ENCODE peak calls at places on chromosomes 16 and 17, in four cellular contexts. One of them, this sample, is unnamed. For H3K4me1, the result is how much of the 10 kb centered on the place peaks cover.

GRCh38 chr17:19004601-19005441 is at the start of gene FAM83G:
- DNase-seq in fibroblast of lung: peak
- DNase-seq in adrenal gland: peak
- DNase-seq in CD8-positive, alpha-beta T cell: peak
- DNase-seq in this sample: peak

GRCh38 chr17:47066095-47066494 is 87.0 kb upstream of the RPRML start:
- DNase-seq in CD8-positive, alpha-beta T cell: no peak
- DNase-seq in adrenal gland: no peak
- DNase-seq in fibroblast of lung: no peak
- DNase-seq in this sample: no peak

GRCh38 chr17:74430706-74431567 is 951 bp upstream of the GPRC5C start:
- DNase-seq in adrenal gland: peak
- DNase-seq in CD8-positive, alpha-beta T cell: no peak
- DNase-seq in fibroblast of lung: peak
- DNase-seq in this sample: no peak

GRCh38 chr17:37465058-37465616 is 24.6 kb upstream of the DUSP14 start:
- DNase-seq in fibroblast of lung: peak
- DNase-seq in adrenal gland: no peak
- DNase-seq in CD8-positive, alpha-beta T cell: no peak
- DNase-seq in this sample: no peak

GRCh38 chr17:17919169-17920107 is 52.8 kb downstream of the TOM1L2 start:
- DNase-seq in adrenal gland: peak
- DNase-seq in CD8-positive, alpha-beta T cell: peak
- DNase-seq in fibroblast of lung: peak
- DNase-seq in this sample: peak

GRCh38 chr17:82241926-82242697 is 13.3 kb downstream of the SLC16A3 start:
- DNase-seq in CD8-positive, alpha-beta T cell: no peak
- DNase-seq in fibroblast of lung: peak
- DNase-seq in adrenal gland: peak
- DNase-seq in this sample: no peak

GRCh38 chr17:76076100-76076764 is 1.7 kb downstream of the GALR2 start:
- DNase-seq in fibroblast of lung: no peak
- DNase-seq in adrenal gland: no peak
- DNase-seq in CD8-positive, alpha-beta T cell: no peak
- DNase-seq in this sample: no peak

GRCh38 chr16:11395008-11395948 is 50.0 kb downstream of the RMI2 start:
- DNase-seq in adrenal gland: no peak
- DNase-seq in fibroblast of lung: no peak
- DNase-seq in CD8-positive, alpha-beta T cell: no peak
- DNase-seq in this sample: no peak

GRCh38 chr16:66520406-66521194 is 29.3 kb downstream of the TK2 start:
- DNase-seq in CD8-positive, alpha-beta T cell: no peak
- DNase-seq in adrenal gland: peak
- DNase-seq in fibroblast of lung: no peak
- DNase-seq in this sample: no peak

GRCh38 chr16:85670840-85671239 is 17.9 kb downstream of the GINS2 start:
- DNase-seq in fibroblast of lung: no peak
- DNase-seq in adrenal gland: peak
- DNase-seq in CD8-positive, alpha-beta T cell: no peak
- DNase-seq in this sample: no peak

GRCh38 chr17:57006040-57006439 is 28.1 kb downstream of the SCPEP1 start:
- DNase-seq in CD8-positive, alpha-beta T cell: no peak
- DNase-seq in adrenal gland: peak
- DNase-seq in fibroblast of lung: no peak
- DNase-seq in this sample: no peak

GRCh38 chr17:27741361-27741861 is 58.9 kb downstream of the NOS2 start:
- DNase-seq in fibroblast of lung: peak
- DNase-seq in adrenal gland: peak
- DNase-seq in CD8-positive, alpha-beta T cell: no peak
- DNase-seq in this sample: no peak

GRCh38 chr16:11565665-11566064 is 21.1 kb downstream of the LITAF start:
- DNase-seq in CD8-positive, alpha-beta T cell: no peak
- DNase-seq in fibroblast of lung: no peak
- DNase-seq in adrenal gland: no peak
- DNase-seq in this sample: no peak

GRCh38 chr16:11039726-11040125 is 95.4 kb downstream of the CLEC16A start:
- DNase-seq in adrenal gland: no peak
- DNase-seq in fibroblast of lung: no peak
- DNase-seq in CD8-positive, alpha-beta T cell: no peak
- DNase-seq in this sample: no peak

GRCh38 chr17:81378941-81379511 is 16.2 kb upstream of the BAHCC1 start:
- DNase-seq in adrenal gland: no peak
- DNase-seq in CD8-positive, alpha-beta T cell: no peak
- DNase-seq in fibroblast of lung: no peak
- DNase-seq in this sample: no peak

GRCh38 chr16:86783626-86784266 is 205.4 kb downstream of the FOXL1 start:
- DNase-seq in adrenal gland: no peak
- DNase-seq in fibroblast of lung: peak
- DNase-seq in CD8-positive, alpha-beta T cell: no peak
- DNase-seq in this sample: no peak

GRCh38 chr17:1931759-1932579 is 93.2 kb downstream of the RTN4RL1 start:
- DNase-seq in adrenal gland: no peak
- DNase-seq in CD8-positive, alpha-beta T cell: no peak
- DNase-seq in fibroblast of lung: peak
- DNase-seq in this sample: peak

GRCh38 chr16:67661101-67661661 is 421 bp downstream of the PARD6A start:
- DNase-seq in adrenal gland: no peak
- DNase-seq in fibroblast of lung: peak
- DNase-seq in CD8-positive, alpha-beta T cell: no peak
- DNase-seq in this sample: no peak

GRCh38 chr17:55825213-55825612 is 74.4 kb downstream of the PCTP start:
- DNase-seq in fibroblast of lung: no peak
- DNase-seq in adrenal gland: no peak
- DNase-seq in CD8-positive, alpha-beta T cell: no peak
- DNase-seq in this sample: no peak

GRCh38 chr17:12554251-12554650 is 111.4 kb upstream of the MYOCD start:
- DNase-seq in adrenal gland: no peak
- DNase-seq in fibroblast of lung: no peak
- DNase-seq in CD8-positive, alpha-beta T cell: no peak
- DNase-seq in this sample: no peak

GRCh38 chr17:78924481-78925151 is 571 bp downstream of the TIMP2 start:
- DNase-seq in fibroblast of lung: peak
- DNase-seq in adrenal gland: no peak
- DNase-seq in CD8-positive, alpha-beta T cell: no peak
- DNase-seq in this sample: peak
- H3K4me1 ChIP-seq in fibroblast of lung: under half
- H3K4me1 ChIP-seq in adrenal gland: under half
- H3K4me1 ChIP-seq in CD8-positive, alpha-beta T cell: under half
- H3K4me1 ChIP-seq in this sample: under half

GRCh38 chr17:40309031-40309937 is at the start of gene RARA:
- DNase-seq in fibroblast of lung: peak
- DNase-seq in CD8-positive, alpha-beta T cell: peak
- DNase-seq in adrenal gland: peak
- DNase-seq in this sample: peak

GRCh38 chr17:40309938-40310510 is 1.0 kb downstream of the RARA start:
- DNase-seq in CD8-positive, alpha-beta T cell: no peak
- DNase-seq in fibroblast of lung: no peak
- DNase-seq in adrenal gland: no peak
- DNase-seq in this sample: no peak

GRCh38 chr17:40312131-40312731 is 3.3 kb downstream of the RARA start:
- DNase-seq in fibroblast of lung: no peak
- DNase-seq in adrenal gland: no peak
- DNase-seq in CD8-positive, alpha-beta T cell: no peak
- DNase-seq in this sample: no peak

GRCh38 chr17:40311575-40311974 is 2.6 kb downstream of the RARA start:
- DNase-seq in fibroblast of lung: no peak
- DNase-seq in adrenal gland: peak
- DNase-seq in CD8-positive, alpha-beta T cell: no peak
- DNase-seq in this sample: no peak

DNA sequence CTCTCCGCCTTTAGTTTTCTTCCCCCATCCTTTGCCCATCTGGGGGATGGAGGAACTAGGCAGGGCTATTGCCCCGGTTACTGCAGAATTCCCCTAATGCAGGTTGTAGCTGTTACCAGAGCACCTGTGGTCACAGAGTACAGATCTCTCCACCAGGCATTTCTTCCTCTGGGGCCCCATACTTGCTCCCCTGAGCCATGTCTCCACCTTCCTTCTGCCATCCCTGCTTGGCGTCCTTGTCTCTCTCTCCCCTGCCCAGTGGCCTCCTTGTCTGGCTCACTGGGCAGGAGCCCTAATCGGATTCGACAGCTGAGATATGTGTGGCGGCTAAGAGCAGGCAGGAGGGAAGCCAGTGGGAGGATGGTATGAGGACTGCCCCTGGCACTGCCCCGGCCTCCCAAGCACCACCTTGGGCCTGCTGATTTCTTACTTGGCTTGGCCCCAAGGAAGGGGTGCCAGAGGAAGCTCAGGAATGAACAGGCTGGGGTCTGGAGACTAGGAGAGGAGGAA is 2.0 kb downstream of the RARA start:
- DNase-seq in adrenal gland: peak
- DNase-seq in fibroblast of lung: no peak
- DNase-seq in CD8-positive, alpha-beta T cell: no peak
- DNase-seq in this sample: no peak
- H3K4me1 ChIP-seq in adrenal gland: under half
- H3K4me1 ChIP-seq in fibroblast of lung: half or more
- H3K4me1 ChIP-seq in CD8-positive, alpha-beta T cell: half or more
- H3K4me1 ChIP-seq in this sample: half or more

DNA sequence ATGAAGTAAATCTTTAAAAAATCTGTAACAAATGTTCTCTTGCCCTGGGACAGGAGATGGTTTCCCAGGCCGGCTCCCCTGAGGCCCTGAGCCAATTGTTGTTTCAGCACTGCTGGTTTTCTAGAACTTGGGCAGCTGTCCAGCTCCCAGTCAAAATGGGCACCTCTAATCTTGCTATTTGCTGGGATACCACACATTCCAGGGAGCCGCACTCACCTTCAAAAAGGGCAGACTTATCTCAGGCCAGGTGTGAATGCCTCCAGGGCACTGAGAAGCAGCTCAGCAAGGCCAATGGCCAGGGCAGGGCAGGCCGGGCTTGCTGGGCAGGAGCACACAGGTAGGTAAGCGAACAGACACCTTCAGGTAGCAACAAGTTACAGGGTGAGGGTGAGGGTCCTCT is 24.4 kb downstream of the TRIM16 start:
- DNase-seq in fibroblast of lung: peak
- DNase-seq in adrenal gland: peak
- DNase-seq in CD8-positive, alpha-beta T cell: no peak
- DNase-seq in this sample: peak
- H3K4me1 ChIP-seq in fibroblast of lung: under half
- H3K4me1 ChIP-seq in adrenal gland: under half
- H3K4me1 ChIP-seq in CD8-positive, alpha-beta T cell: under half
- H3K4me1 ChIP-seq in this sample: under half

DNA sequence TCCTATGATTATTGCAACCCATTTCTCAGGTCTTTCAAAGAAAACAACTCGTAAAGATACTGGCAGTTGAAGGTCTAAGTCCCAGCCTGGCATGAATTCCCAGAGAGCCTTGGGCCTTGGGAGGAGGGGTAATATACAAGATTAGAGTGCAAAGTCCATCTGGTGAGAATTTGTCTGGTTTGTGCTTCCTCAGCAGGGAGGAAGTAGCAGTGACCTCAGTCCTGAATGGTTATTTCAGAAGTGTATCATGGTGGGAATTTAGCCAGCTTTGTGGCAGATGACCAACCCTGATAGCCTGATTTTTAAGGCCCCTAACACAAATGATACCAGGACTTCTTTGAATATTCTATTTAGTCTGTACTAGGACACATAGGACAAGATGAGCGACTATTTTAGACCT is 151.2 kb upstream of the TBX2 start:
- DNase-seq in CD8-positive, alpha-beta T cell: no peak
- DNase-seq in adrenal gland: no peak
- DNase-seq in fibroblast of lung: peak
- DNase-seq in this sample: peak
- H3K4me1 ChIP-seq in CD8-positive, alpha-beta T cell: under half
- H3K4me1 ChIP-seq in adrenal gland: under half
- H3K4me1 ChIP-seq in fibroblast of lung: under half
- H3K4me1 ChIP-seq in this sample: half or more

GRCh38 chr16:70683146-70683944 is 2.5 kb downstream of the MTSS2 start:
- DNase-seq in adrenal gland: no peak
- DNase-seq in CD8-positive, alpha-beta T cell: no peak
- DNase-seq in fibroblast of lung: no peak
- DNase-seq in this sample: no peak

GRCh38 chr16:70685938-70686375 is at the start of gene MTSS2:
- DNase-seq in fibroblast of lung: peak
- DNase-seq in adrenal gland: peak
- DNase-seq in CD8-positive, alpha-beta T cell: peak
- DNase-seq in this sample: peak

GRCh38 chr16:70682239-70683145 is 3.4 kb downstream of the MTSS2 start:
- DNase-seq in CD8-positive, alpha-beta T cell: no peak
- DNase-seq in fibroblast of lung: no peak
- DNase-seq in adrenal gland: no peak
- DNase-seq in this sample: no peak

GRCh38 chr16:70685061-70685937 is 554 bp downstream of the MTSS2 start:
- DNase-seq in fibroblast of lung: no peak
- DNase-seq in CD8-positive, alpha-beta T cell: no peak
- DNase-seq in adrenal gland: peak
- DNase-seq in this sample: peak

DNA sequence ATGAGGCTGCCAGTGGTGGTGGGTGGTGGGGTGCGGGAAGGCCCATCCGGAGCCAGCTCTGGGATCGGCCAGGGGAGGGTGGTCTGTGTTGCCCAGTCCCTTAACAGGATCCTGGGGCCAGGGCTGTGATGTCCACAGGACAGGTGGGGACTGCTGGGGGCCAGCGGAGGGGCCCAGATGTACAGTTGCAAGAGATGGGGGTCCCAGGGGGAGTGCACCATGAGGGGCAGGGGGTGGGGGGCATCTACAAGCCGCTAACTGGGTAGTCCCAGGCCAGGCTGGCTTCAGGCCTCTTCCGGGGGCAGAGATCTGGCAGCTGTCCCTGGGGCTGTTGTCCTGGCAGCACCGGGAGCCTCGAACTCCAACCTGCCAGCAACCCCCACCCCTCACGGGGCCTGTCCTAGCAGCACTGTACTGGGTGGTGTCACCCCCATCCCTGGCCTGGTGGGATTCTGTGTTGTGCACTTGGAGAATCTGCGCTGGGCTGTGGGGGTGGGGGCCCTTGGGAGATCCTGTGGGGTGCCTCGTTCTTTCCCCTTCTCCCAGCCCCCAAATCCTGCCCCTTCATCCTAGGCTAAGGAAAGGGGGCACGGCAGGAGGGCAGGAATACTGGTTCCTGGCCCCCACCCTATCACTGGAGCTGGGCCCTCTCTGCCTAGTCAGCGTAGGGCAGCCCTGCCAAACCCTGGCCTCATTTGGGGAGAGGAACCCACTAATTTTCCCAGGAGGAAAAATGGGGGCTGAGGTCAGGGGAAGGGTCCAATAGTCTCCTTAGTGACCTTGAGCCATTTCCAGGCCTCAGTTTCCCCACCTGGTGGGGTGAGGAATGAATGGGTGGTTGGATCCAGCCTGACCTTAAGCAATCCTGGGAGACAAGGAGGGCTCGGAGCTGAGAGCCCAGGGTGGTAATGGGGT is 1.4 kb downstream of the MTSS2 start:
- DNase-seq in adrenal gland: peak
- DNase-seq in fibroblast of lung: no peak
- DNase-seq in CD8-positive, alpha-beta T cell: no peak
- DNase-seq in this sample: no peak
- H3K4me1 ChIP-seq in adrenal gland: under half
- H3K4me1 ChIP-seq in fibroblast of lung: half or more
- H3K4me1 ChIP-seq in CD8-positive, alpha-beta T cell: under half
- H3K4me1 ChIP-seq in this sample: under half

GRCh38 chr16:70741779-70742125 is 55.9 kb upstream of the MTSS2 start:
- DNase-seq in adrenal gland: no peak
- DNase-seq in fibroblast of lung: no peak
- DNase-seq in CD8-positive, alpha-beta T cell: no peak
- DNase-seq in this sample: no peak
- H3K4me1 ChIP-seq in adrenal gland: under half
- H3K4me1 ChIP-seq in fibroblast of lung: under half
- H3K4me1 ChIP-seq in CD8-positive, alpha-beta T cell: half or more
- H3K4me1 ChIP-seq in this sample: under half

This sample was measured in SJCRH30.